ENCODE peak calls at places on chromosomes 11 and 22, in ten cellular contexts. B, O, L, K, I, M, E, X, W and C are unnamed samples.

GRCh38 chr11:1293619-1294015 is 15.8 kb downstream of the TOLLIP start:
- DNase-seq in I (no peak), K (no peak), L (no peak), X (peak), E (peak), M (no peak), O (no peak), W (no peak), B (no peak), C (no peak)

GRCh38 chr22:47515384-47516125 is 753.1 kb downstream of the TBC1D22A start:
- DNase-seq in W (no peak), B (no peak), O (no peak), M (no peak), K (no peak), E (no peak), L (peak), I (no peak), X (no peak), C (no peak)

GRCh38 chr11:63660972-63661371 is 10.2 kb downstream of the ATL3 start:
- DNase-seq in I (no peak), W (no peak), K (no peak), M (no peak), X (no peak), B (no peak), L (no peak), E (no peak), O (no peak), C (no peak)

GRCh38 chr11:33258631-33259184 is 1.5 kb downstream of the HIPK3 start:
- DNase-seq in K (no peak), B (no peak), M (no peak), E (no peak), X (no peak), W (no peak), O (no peak), L (no peak), I (no peak), C (peak)

GRCh38 chr22:33923660-33924246 is 3.5 kb upstream of the LARGE1 start:
- DNase-seq in K (peak), I (no peak), M (peak), X (peak), L (peak), O (peak), E (peak), B (peak), W (peak), C (peak)

GRCh38 chr11:45145421-45146071 is 893 bp upstream of the PRDM11 start:
- DNase-seq in K (no peak), X (peak), L (peak), M (no peak), W (peak), O (no peak), E (peak), B (no peak), I (no peak), C (peak)

GRCh38 chr22:25492162-25492561 is 72.3 kb upstream of the GRK3 start:
- DNase-seq in K (no peak), W (no peak), M (no peak), L (no peak), X (no peak), B (no peak), I (no peak), O (no peak), E (no peak), C (no peak)

GRCh38 chr22:50293441-50294318 is 13.8 kb downstream of the PLXNB2 start:
- DNase-seq in K (no peak), W (peak), E (peak), I (no peak), X (peak), B (no peak), L (peak), O (no peak), M (peak), C (peak)

GRCh38 chr11:20260307-20260706 is 100.0 kb upstream of the DBX1 start:
- DNase-seq in O (no peak), B (no peak), W (no peak), M (no peak), X (no peak), I (no peak), L (no peak), K (no peak), E (no peak), C (no peak)

GRCh38 chr11:8871283-8871775 is 39.7 kb upstream of the AKIP1 start:
- DNase-seq in K (no peak), X (peak), W (peak), M (peak), L (no peak), O (no peak), E (peak), B (no peak), I (no peak), C (peak)

GRCh38 chr11:134541951-134542350 is 129.9 kb upstream of the B3GAT1 start:
- DNase-seq in K (no peak), W (no peak), E (no peak), O (no peak), L (no peak), I (no peak), B (no peak), M (no peak), X (no peak), C (no peak)

GRCh38 chr11:1546536-1547466 is 25.3 kb downstream of the DUSP8 start:
- DNase-seq in B (peak), L (peak), X (peak), M (peak), K (no peak), E (peak), W (no peak), O (no peak), I (peak), C (no peak)

GRCh38 chr11:102346456-102346747 is 612 bp upstream of the BIRC2 start:
- DNase-seq in B (no peak), X (no peak), L (no peak), E (no peak), W (no peak), M (no peak), I (no peak), O (no peak), K (no peak), C (peak)

GRCh38 chr11:64670975-64671374 is 52.0 kb downstream of the NRXN2 start:
- DNase-seq in O (no peak), W (no peak), L (no peak), X (no peak), K (no peak), E (no peak), M (no peak), B (no peak), I (no peak), C (no peak)

GRCh38 chr11:118648291-118648690 is 31.2 kb downstream of the TREH start:
- DNase-seq in E (no peak), I (no peak), K (no peak), M (no peak), W (no peak), B (no peak), L (no peak), X (no peak), O (no peak), C (no peak)

GRCh38 chr11:106131998-106132397 is 54.5 kb downstream of the AASDHPPT start:
- DNase-seq in M (no peak), E (no peak), X (no peak), B (no peak), O (no peak), W (no peak), K (no peak), I (no peak), L (no peak), C (no peak)

GRCh38 chr11:60169264-60169915 is 13.5 kb downstream of the MS4A6A start:
- DNase-seq in B (no peak), L (peak), X (peak), E (no peak), W (peak), M (peak), K (no peak), O (no peak), I (no peak), C (peak)

GRCh38 chr11:64926689-64927088 is 2.2 kb downstream of the PPP2R5B start:
- DNase-seq in W (no peak), E (no peak), B (no peak), X (no peak), M (no peak), I (no peak), K (no peak), O (no peak), L (no peak), C (no peak)

GRCh38 chr11:65329944-65330403 is 3.7 kb upstream of the DPF2 start:
- DNase-seq in X (peak), M (peak), W (peak), B (peak), I (peak), L (peak), K (peak), O (peak), E (peak), C (peak)

GRCh38 chr11:3879967-3880542 is 24.6 kb downstream of the STIM1 start:
- DNase-seq in W (peak), I (no peak), X (peak), O (no peak), E (no peak), K (no peak), B (peak), M (no peak), L (no peak), C (peak)

GRCh38 chr22:27962268-27963191 is 43.5 kb upstream of the PITPNB start:
- DNase-seq in I (no peak), B (no peak), E (peak), M (no peak), O (no peak), X (no peak), L (no peak), K (no peak), W (no peak), C (peak)

GRCh38 chr11:12694182-12694531 is 19.9 kb downstream of the TEAD1 start:
- DNase-seq in K (no peak), X (peak), B (no peak), O (no peak), E (no peak), W (no peak), L (no peak), M (no peak), I (no peak), C (no peak)

GRCh38 chr11:120520091-120520822 is 8.7 kb downstream of the GRIK4 start:
- DNase-seq in L (no peak), I (no peak), O (no peak), M (no peak), E (no peak), K (no peak), X (no peak), B (no peak), W (no peak), C (no peak)

GRCh38 chr11:103851166-103851651 is 185.2 kb upstream of the DDI1 start:
- DNase-seq in O (no peak), L (no peak), B (no peak), M (no peak), W (peak), E (peak), K (no peak), X (no peak), I (no peak), C (peak)

GRCh38 chr11:94031625-94032024 is 10.5 kb downstream of the HEPHL1 start:
- DNase-seq in K (no peak), L (no peak), I (no peak), E (no peak), M (no peak), O (no peak), B (no peak), W (no peak), X (no peak), C (no peak)

GRCh38 chr22:40258463-40259046 is 80.8 kb downstream of the TNRC6B start:
- DNase-seq in O (no peak), M (peak), B (no peak), L (no peak), K (no peak), W (no peak), X (no peak), E (no peak), I (no peak), C (peak)

GRCh38 chr11:134665571-134666268 is 253.7 kb upstream of the B3GAT1 start:
- DNase-seq in X (peak), K (no peak), E (no peak), W (no peak), I (no peak), M (no peak), O (no peak), B (no peak), L (no peak), C (no peak)

GRCh38 chr11:70423523-70424505 is 25.5 kb downstream of the CTTN start:
- DNase-seq in X (no peak), W (no peak), O (no peak), E (peak), B (peak), K (no peak), L (peak), I (no peak), M (peak), C (peak)

GRCh38 chr11:131656179-131656838 is 285.9 kb downstream of the NTM start:
- DNase-seq in K (no peak), O (no peak), X (no peak), M (no peak), E (no peak), B (no peak), W (no peak), L (no peak), I (no peak), C (no peak)

GRCh38 chr11:61331636-61332035 is 1.3 kb downstream of the DDB1 start:
- DNase-seq in L (peak), B (no peak), O (no peak), I (no peak), E (no peak), K (no peak), M (no peak), X (no peak), W (no peak), C (no peak)

GRCh38 chr11:128506999-128507591 is 80.3 kb downstream of the ETS1 start:
- DNase-seq in O (peak), I (peak), B (no peak), L (no peak), E (peak), M (peak), K (peak), X (peak), W (peak), C (peak)

GRCh38 chr11:2976289-2977063 is 15.7 kb downstream of the NAP1L4 start:
- DNase-seq in E (no peak), B (no peak), O (no peak), I (no peak), X (no peak), W (no peak), M (no peak), L (peak), K (no peak), C (no peak)

GRCh38 chr11:6127881-6128280 is 20.4 kb downstream of the OR56B4 start:
- DNase-seq in E (no peak), B (no peak), L (peak), K (no peak), O (no peak), I (no peak), W (no peak), X (no peak), M (no peak), C (peak)

GRCh38 chr11:6022954-6023353 is 7.6 kb downstream of the OR56A1 start:
- DNase-seq in W (peak), K (no peak), E (peak), L (peak), I (no peak), B (no peak), M (peak), O (no peak), X (no peak), C (peak)

GRCh38 chr11:37504925-37505324 is 906.9 kb upstream of the RAG2 start:
- DNase-seq in L (no peak), X (no peak), W (peak), M (peak), B (no peak), I (no peak), E (no peak), O (no peak), K (no peak), C (peak)

GRCh38 chr11:128195057-128195751 is 392.2 kb downstream of the ETS1 start:
- DNase-seq in L (peak), I (peak), K (no peak), B (no peak), W (no peak), X (no peak), E (no peak), O (no peak), M (no peak), C (no peak)